ENCODE peak calls at places on chromosomes 11 and 22, in eight cellular contexts. One of them, this sample, is unnamed.

GRCh38 chr11:44403587-44404322 is 93.8 kb upstream of the ALX4 start:
- DNase-seq in endothelial cell of umbilical vein: no peak
- DNase-seq in spleen: no peak
- DNase-seq in GM12892: no peak
- DNase-seq in upper lobe of left lung: no peak
- DNase-seq in esophagus muscularis mucosa: no peak
- DNase-seq in stomach: no peak
- DNase-seq in transverse colon: no peak
- DNase-seq in this sample: no peak

GRCh38 chr22:49838771-49839717 is 11.4 kb upstream of the BRD1 start:
- DNase-seq in stomach: no peak
- DNase-seq in esophagus muscularis mucosa: no peak
- DNase-seq in endothelial cell of umbilical vein: no peak
- DNase-seq in transverse colon: peak
- DNase-seq in GM12892: no peak
- DNase-seq in upper lobe of left lung: peak
- DNase-seq in spleen: peak
- DNase-seq in this sample: peak

GRCh38 chr11:1545432-1545831 is 26.6 kb downstream of the DUSP8 start:
- DNase-seq in upper lobe of left lung: no peak
- DNase-seq in endothelial cell of umbilical vein: no peak
- DNase-seq in transverse colon: no peak
- DNase-seq in spleen: no peak
- DNase-seq in esophagus muscularis mucosa: no peak
- DNase-seq in stomach: no peak
- DNase-seq in GM12892: no peak
- DNase-seq in this sample: no peak

GRCh38 chr11:85628771-85629341 is 463 bp downstream of the TMEM126B start:
- DNase-seq in spleen: no peak
- DNase-seq in stomach: no peak
- DNase-seq in esophagus muscularis mucosa: no peak
- DNase-seq in endothelial cell of umbilical vein: no peak
- DNase-seq in upper lobe of left lung: no peak
- DNase-seq in transverse colon: no peak
- DNase-seq in GM12892: no peak
- DNase-seq in this sample: no peak

GRCh38 chr11:69050592-69051380 is 2.1 kb downstream of the TPCN2 start:
- DNase-seq in endothelial cell of umbilical vein: no peak
- DNase-seq in spleen: no peak
- DNase-seq in esophagus muscularis mucosa: no peak
- DNase-seq in stomach: no peak
- DNase-seq in GM12892: no peak
- DNase-seq in upper lobe of left lung: no peak
- DNase-seq in transverse colon: no peak
- DNase-seq in this sample: no peak

GRCh38 chr22:38655532-38656255 is 498 bp downstream of the FAM227A start:
- DNase-seq in stomach: no peak
- DNase-seq in esophagus muscularis mucosa: no peak
- DNase-seq in transverse colon: no peak
- DNase-seq in spleen: no peak
- DNase-seq in endothelial cell of umbilical vein: no peak
- DNase-seq in upper lobe of left lung: no peak
- DNase-seq in GM12892: no peak
- DNase-seq in this sample: no peak

GRCh38 chr11:77124488-77124887 is 3.6 kb upstream of the MYO7A start:
- DNase-seq in GM12892: no peak
- DNase-seq in stomach: no peak
- DNase-seq in esophagus muscularis mucosa: no peak
- DNase-seq in endothelial cell of umbilical vein: no peak
- DNase-seq in transverse colon: no peak
- DNase-seq in spleen: no peak
- DNase-seq in upper lobe of left lung: no peak
- DNase-seq in this sample: no peak

GRCh38 chr11:46560300-46561025 is 33.4 kb downstream of the AMBRA1 start:
- DNase-seq in upper lobe of left lung: no peak
- DNase-seq in transverse colon: no peak
- DNase-seq in endothelial cell of umbilical vein: peak
- DNase-seq in spleen: no peak
- DNase-seq in GM12892: no peak
- DNase-seq in stomach: no peak
- DNase-seq in esophagus muscularis mucosa: no peak
- DNase-seq in this sample: no peak

GRCh38 chr11:78564037-78564888 is 10.4 kb downstream of the NARS2 start:
- DNase-seq in transverse colon: peak
- DNase-seq in spleen: no peak
- DNase-seq in stomach: no peak
- DNase-seq in esophagus muscularis mucosa: no peak
- DNase-seq in upper lobe of left lung: no peak
- DNase-seq in endothelial cell of umbilical vein: peak
- DNase-seq in GM12892: no peak
- DNase-seq in this sample: no peak

GRCh38 chr22:26492220-26492619 is 8.5 kb downstream of the SRRD start:
- DNase-seq in upper lobe of left lung: no peak
- DNase-seq in stomach: peak
- DNase-seq in endothelial cell of umbilical vein: no peak
- DNase-seq in spleen: no peak
- DNase-seq in transverse colon: no peak
- DNase-seq in esophagus muscularis mucosa: no peak
- DNase-seq in GM12892: no peak
- DNase-seq in this sample: no peak

GRCh38 chr22:42388130-42388797 is 43.9 kb downstream of the NFAM1 start:
- DNase-seq in esophagus muscularis mucosa: no peak
- DNase-seq in endothelial cell of umbilical vein: no peak
- DNase-seq in stomach: no peak
- DNase-seq in transverse colon: no peak
- DNase-seq in GM12892: no peak
- DNase-seq in upper lobe of left lung: no peak
- DNase-seq in spleen: no peak
- DNase-seq in this sample: no peak

GRCh38 chr11:68594123-68594522 is 90.2 kb upstream of the GAL start:
- DNase-seq in transverse colon: no peak
- DNase-seq in endothelial cell of umbilical vein: no peak
- DNase-seq in upper lobe of left lung: no peak
- DNase-seq in spleen: no peak
- DNase-seq in esophagus muscularis mucosa: no peak
- DNase-seq in stomach: no peak
- DNase-seq in GM12892: no peak
- DNase-seq in this sample: no peak

GRCh38 chr11:83493034-83493433 is 206.9 kb upstream of the CCDC90B start:
- DNase-seq in esophagus muscularis mucosa: no peak
- DNase-seq in endothelial cell of umbilical vein: no peak
- DNase-seq in transverse colon: no peak
- DNase-seq in upper lobe of left lung: no peak
- DNase-seq in stomach: no peak
- DNase-seq in spleen: no peak
- DNase-seq in GM12892: no peak
- DNase-seq in this sample: no peak

GRCh38 chr22:49307870-49308269 is 519.8 kb downstream of the BRD1 start:
- DNase-seq in stomach: peak
- DNase-seq in transverse colon: peak
- DNase-seq in upper lobe of left lung: peak
- DNase-seq in endothelial cell of umbilical vein: no peak
- DNase-seq in spleen: peak
- DNase-seq in esophagus muscularis mucosa: no peak
- DNase-seq in GM12892: no peak
- DNase-seq in this sample: no peak

GRCh38 chr11:120867531-120867930 is 156.4 kb upstream of the TBCEL start:
- DNase-seq in esophagus muscularis mucosa: no peak
- DNase-seq in upper lobe of left lung: no peak
- DNase-seq in GM12892: no peak
- DNase-seq in transverse colon: no peak
- DNase-seq in stomach: no peak
- DNase-seq in spleen: no peak
- DNase-seq in endothelial cell of umbilical vein: no peak
- DNase-seq in this sample: no peak

GRCh38 chr11:8720868-8721739 is 38.5 kb downstream of the RPL27A start:
- DNase-seq in transverse colon: peak
- DNase-seq in esophagus muscularis mucosa: no peak
- DNase-seq in upper lobe of left lung: peak
- DNase-seq in stomach: peak
- DNase-seq in endothelial cell of umbilical vein: no peak
- DNase-seq in spleen: no peak
- DNase-seq in GM12892: no peak
- DNase-seq in this sample: no peak

GRCh38 chr11:109914809-109915653 is 178.2 kb upstream of the ZC3H12C start:
- DNase-seq in stomach: no peak
- DNase-seq in transverse colon: no peak
- DNase-seq in spleen: no peak
- DNase-seq in upper lobe of left lung: no peak
- DNase-seq in endothelial cell of umbilical vein: peak
- DNase-seq in GM12892: no peak
- DNase-seq in esophagus muscularis mucosa: no peak
- DNase-seq in this sample: no peak

GRCh38 chr11:1001682-1002081 is 34.8 kb downstream of the MUC6 start:
- DNase-seq in endothelial cell of umbilical vein: no peak
- DNase-seq in stomach: no peak
- DNase-seq in upper lobe of left lung: no peak
- DNase-seq in spleen: no peak
- DNase-seq in GM12892: no peak
- DNase-seq in esophagus muscularis mucosa: no peak
- DNase-seq in transverse colon: no peak
- DNase-seq in this sample: no peak

GRCh38 chr11:111428113-111428876 is 49.2 kb upstream of the POU2AF1 start:
- DNase-seq in esophagus muscularis mucosa: no peak
- DNase-seq in endothelial cell of umbilical vein: no peak
- DNase-seq in transverse colon: no peak
- DNase-seq in upper lobe of left lung: no peak
- DNase-seq in stomach: no peak
- DNase-seq in GM12892: no peak
- DNase-seq in spleen: no peak
- DNase-seq in this sample: no peak
- TF ChIP-seq POLR2AphosphoS5 in esophagus muscularis mucosa: no peak
- TF ChIP-seq POLR2AphosphoS5 in endothelial cell of umbilical vein: no peak
- TF ChIP-seq POLR2AphosphoS5 in transverse colon: no peak
- TF ChIP-seq POLR2AphosphoS5 in upper lobe of left lung: no peak
- TF ChIP-seq POLR2AphosphoS5 in stomach: no peak
- TF ChIP-seq POLR2AphosphoS5 in GM12892: no peak
- TF ChIP-seq POLR2AphosphoS5 in spleen: no peak
- TF ChIP-seq POLR2AphosphoS5 in this sample: no peak

DNA sequence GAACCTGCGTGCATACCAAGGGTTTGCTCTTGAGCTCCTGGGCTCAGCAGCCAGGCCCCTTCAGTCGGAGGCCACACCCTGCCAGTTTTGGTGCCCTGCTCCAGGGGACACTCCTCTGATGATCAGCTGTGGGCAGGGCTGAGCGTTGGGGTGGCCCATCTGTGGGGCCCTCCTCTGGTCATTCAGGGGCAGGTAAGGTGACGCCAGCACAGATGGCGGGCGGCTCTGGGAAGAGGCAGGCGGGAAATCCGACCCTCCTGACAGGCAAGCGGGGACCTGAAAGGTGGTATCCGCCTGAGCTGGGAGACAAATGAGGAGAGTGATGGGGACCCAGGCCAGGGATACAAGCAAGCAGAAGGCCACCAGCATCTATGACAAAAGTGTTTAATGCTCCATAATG is 3.8 kb upstream of the MFNG start:
- DNase-seq in endothelial cell of umbilical vein: no peak
- DNase-seq in esophagus muscularis mucosa: no peak
- DNase-seq in stomach: no peak
- DNase-seq in upper lobe of left lung: no peak
- DNase-seq in GM12892: no peak
- DNase-seq in spleen: no peak
- DNase-seq in transverse colon: no peak
- DNase-seq in this sample: no peak
- TF ChIP-seq POLR2AphosphoS5 in endothelial cell of umbilical vein: no peak
- TF ChIP-seq POLR2AphosphoS5 in esophagus muscularis mucosa: no peak
- TF ChIP-seq POLR2AphosphoS5 in stomach: no peak
- TF ChIP-seq POLR2AphosphoS5 in upper lobe of left lung: no peak
- TF ChIP-seq POLR2AphosphoS5 in GM12892: no peak
- TF ChIP-seq POLR2AphosphoS5 in spleen: no peak
- TF ChIP-seq POLR2AphosphoS5 in transverse colon: no peak
- TF ChIP-seq POLR2AphosphoS5 in this sample: no peak

DNA sequence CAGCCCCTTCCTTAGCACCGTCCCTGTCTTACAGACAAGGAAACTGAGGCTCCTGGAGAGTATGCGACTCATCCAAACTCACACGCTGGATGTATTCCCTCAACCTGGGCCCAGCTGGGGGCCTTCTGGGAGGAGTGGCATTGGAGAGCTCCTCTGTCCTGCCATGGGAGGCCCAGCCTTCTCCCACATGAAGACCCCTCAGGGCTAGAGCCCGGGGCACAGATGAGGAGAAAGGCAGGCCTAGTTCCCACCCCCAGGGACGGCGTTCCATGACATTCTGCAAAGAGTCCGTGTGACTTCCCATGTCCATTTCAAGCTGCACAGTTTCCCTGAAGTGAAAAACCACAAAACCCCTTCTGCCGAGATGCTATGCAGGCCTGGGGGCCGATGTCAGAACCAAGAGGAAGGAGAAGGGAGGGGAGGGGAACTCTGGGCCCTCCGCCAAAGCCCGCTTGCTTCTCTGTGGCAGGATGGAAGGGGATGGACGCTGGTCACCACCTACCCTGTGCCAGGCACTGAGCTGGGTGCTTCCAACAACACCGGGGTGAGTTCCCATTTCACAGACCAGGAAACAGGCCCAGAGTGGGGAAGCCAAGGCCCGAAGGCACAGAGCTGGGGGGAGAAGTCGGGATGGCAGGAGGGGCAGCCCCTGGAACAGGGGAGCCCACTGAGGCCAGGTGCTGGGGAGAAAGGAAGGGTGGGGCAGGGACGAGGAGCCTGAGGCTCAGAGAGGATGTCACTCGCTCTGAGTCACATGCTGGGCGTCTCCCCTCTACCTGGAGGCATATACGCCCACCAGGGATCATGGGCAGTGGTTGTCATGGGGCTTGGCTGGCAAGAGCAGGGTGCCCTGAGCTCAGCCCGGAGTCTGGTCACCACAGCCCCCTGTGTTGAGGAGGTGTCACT is 15.7 kb downstream of the RAC2 start:
- DNase-seq in esophagus muscularis mucosa: no peak
- DNase-seq in GM12892: no peak
- DNase-seq in stomach: no peak
- DNase-seq in spleen: peak
- DNase-seq in upper lobe of left lung: peak
- DNase-seq in endothelial cell of umbilical vein: no peak
- DNase-seq in transverse colon: peak
- DNase-seq in this sample: no peak
- TF ChIP-seq POLR2AphosphoS5 in esophagus muscularis mucosa: no peak
- TF ChIP-seq POLR2AphosphoS5 in GM12892: no peak
- TF ChIP-seq POLR2AphosphoS5 in stomach: no peak
- TF ChIP-seq POLR2AphosphoS5 in spleen: peak
- TF ChIP-seq POLR2AphosphoS5 in upper lobe of left lung: no peak
- TF ChIP-seq POLR2AphosphoS5 in endothelial cell of umbilical vein: no peak
- TF ChIP-seq POLR2AphosphoS5 in transverse colon: no peak
- TF ChIP-seq POLR2AphosphoS5 in this sample: no peak

DNA sequence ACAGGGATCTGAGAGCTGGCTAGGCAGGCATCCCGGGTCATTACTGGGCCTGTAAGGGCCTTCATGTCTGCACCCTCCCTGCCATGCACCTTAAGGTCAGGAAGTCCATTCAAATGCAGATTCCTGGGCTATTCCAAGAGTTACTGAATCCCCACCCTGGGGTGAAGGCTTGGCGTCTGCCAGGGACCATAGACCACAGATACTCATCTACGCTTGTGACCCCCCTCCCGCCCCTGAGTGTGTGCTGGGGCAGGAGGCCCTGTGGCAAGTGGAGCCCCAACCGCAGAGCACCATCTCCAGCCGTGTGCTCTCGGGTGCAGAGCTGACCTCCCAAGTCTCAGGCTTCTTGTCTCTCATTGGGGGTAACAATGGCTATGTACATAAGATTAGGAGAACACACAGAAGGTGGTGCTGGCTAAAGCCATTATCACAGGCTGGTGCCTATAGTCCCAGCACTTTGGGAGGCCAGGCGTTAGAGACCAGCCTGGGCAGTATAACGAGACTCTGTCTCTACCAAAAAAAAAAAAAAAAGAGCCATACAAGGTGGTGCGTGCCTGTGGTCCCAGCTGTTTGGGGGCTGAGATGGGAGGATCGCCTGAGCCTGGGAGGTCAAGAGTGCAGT is 19.1 kb upstream of the KCNQ1OT1 start:
- DNase-seq in endothelial cell of umbilical vein: no peak
- DNase-seq in spleen: no peak
- DNase-seq in stomach: no peak
- DNase-seq in GM12892: no peak
- DNase-seq in upper lobe of left lung: no peak
- DNase-seq in transverse colon: no peak
- DNase-seq in esophagus muscularis mucosa: no peak
- DNase-seq in this sample: no peak
- TF ChIP-seq POLR2AphosphoS5 in endothelial cell of umbilical vein: no peak
- TF ChIP-seq POLR2AphosphoS5 in spleen: no peak
- TF ChIP-seq POLR2AphosphoS5 in stomach: no peak
- TF ChIP-seq POLR2AphosphoS5 in GM12892: no peak
- TF ChIP-seq POLR2AphosphoS5 in upper lobe of left lung: no peak
- TF ChIP-seq POLR2AphosphoS5 in transverse colon: no peak
- TF ChIP-seq POLR2AphosphoS5 in esophagus muscularis mucosa: no peak
- TF ChIP-seq POLR2AphosphoS5 in this sample: no peak

This sample was measured in GM12891.